ENCODE peak calls at places on chromosomes 16 and 17, in five cellular contexts. D is uterus, A is NB4, B is heart left ventricle, R is ovary. G is an unnamed sample.

GRCh38 chr16:68590201-68590994 is 51.3 kb downstream of the ZFP90 start:
- DNase-seq in D (peak; percentile 65), B (no peak), R (peak; percentile 86), A (peak; percentile 82), G (peak; percentile 72)

GRCh38 chr17:15349119-15349518 is 7.7 kb upstream of the TEKT3 start:
- DNase-seq in B (no peak), A (no peak), R (no peak), D (no peak), G (no peak)

GRCh38 chr16:90046971-90047713 is 27.9 kb upstream of the DBNDD1 start:
- DNase-seq in A (no peak), R (peak; percentile 93), D (peak; percentile 82), B (peak; percentile 74), G (peak; percentile 92)

GRCh38 chr16:30570621-30571443 is 682 bp downstream of the ZNF688 start:
- DNase-seq in B (no peak), R (peak; percentile 70), D (peak; percentile 56), A (no peak), G (peak; percentile 52)

GRCh38 chr17:29357821-29358232 is 32.3 kb upstream of the TAOK1 start:
- DNase-seq in D (no peak), B (no peak), R (no peak), A (peak; percentile 34), G (no peak)

GRCh38 chr17:61410555-61411089 is 11.0 kb downstream of the TBX2 start:
- DNase-seq in D (peak; percentile 85), B (peak; percentile 81), A (peak; percentile 73), R (peak; percentile 84), G (peak; percentile 83)

GRCh38 chr16:85347213-85347591 is 234.9 kb upstream of the CIBAR2 start:
- DNase-seq in R (no peak), D (no peak), A (peak; percentile 81), B (no peak), G (no peak)

GRCh38 chr16:9836118-9836736 is 346.0 kb downstream of the GRIN2A start:
- DNase-seq in D (no peak), R (peak; percentile 12), A (peak; percentile 22), B (no peak), G (no peak)

GRCh38 chr17:50632637-50633036 is 2.0 kb upstream of the ABCC3 start:
- DNase-seq in R (no peak), D (no peak), B (no peak), A (no peak), G (no peak)

GRCh38 chr16:81994485-81994884 is 16.8 kb downstream of the SDR42E1 start:
- DNase-seq in B (no peak), R (no peak), D (no peak), A (peak; percentile 18), G (no peak)

GRCh38 chr16:83098536-83098935 is 471.8 kb downstream of the CDH13 start:
- DNase-seq in A (no peak), D (no peak), B (no peak), R (no peak), G (no peak)

GRCh38 chr17:30922235-30922993 is 669 bp downstream of the ADAP2 start:
- DNase-seq in A (no peak), R (no peak), B (no peak), D (no peak), G (peak; percentile 47)

GRCh38 chr16:66400503-66401380 is 26.4 kb upstream of the BEAN1 start:
- DNase-seq in B (no peak), R (no peak), D (no peak), A (no peak), G (no peak)

GRCh38 chr17:57401556-57402488 is 145.5 kb downstream of the MSI2 start:
- DNase-seq in R (no peak), B (no peak), D (no peak), A (peak; percentile 44), G (no peak)

GRCh38 chr17:63946440-63947363 is 14.6 kb upstream of the CD79B start:
- DNase-seq in D (no peak), A (peak; percentile 66), R (no peak), B (peak; percentile 42), G (peak; percentile 55)

GRCh38 chr16:9113707-9114106 is 22.3 kb downstream of the HAPSTR1 start:
- DNase-seq in A (no peak), R (no peak), D (no peak), B (no peak), G (no peak)

GRCh38 chr17:4706121-4706520 is 2.2 kb upstream of the PELP1 start:
- DNase-seq in B (no peak), R (no peak), A (no peak), D (no peak), G (no peak)

GRCh38 chr17:11618861-11619566 is 20.7 kb downstream of the DNAH9 start:
- DNase-seq in B (peak; percentile 56), A (no peak), R (no peak), D (peak; percentile 28), G (no peak)

GRCh38 chr16:15464401-15465186 is 30.2 kb downstream of the BMERB1 start:
- DNase-seq in D (no peak), R (no peak), A (no peak), B (no peak), G (no peak)

GRCh38 chr17:68794636-68795503 is 160.3 kb downstream of the ABCA8 start:
- DNase-seq in A (no peak), B (no peak), D (no peak), R (no peak), G (no peak)

GRCh38 chr16:66248096-66248495 is 118.4 kb upstream of the CDH5 start:
- DNase-seq in B (peak; percentile 83), R (peak; percentile 87), D (peak; percentile 78), A (no peak), G (no peak)

GRCh38 chr17:82103588-82104451 is 5.8 kb upstream of the FASN start:
- DNase-seq in R (peak; percentile 79), D (peak; percentile 74), B (no peak), A (peak; percentile 11), G (peak; percentile 96)

GRCh38 chr17:36544049-36544319 is 735 bp upstream of the GGNBP2 start:
- DNase-seq in A (peak; percentile 83), R (no peak), B (peak; percentile 58), D (peak; percentile 32), G (peak; percentile 41)

GRCh38 chr16:71693168-71693567 is 31.3 kb downstream of the PHLPP2 start:
- DNase-seq in B (no peak), R (no peak), A (no peak), D (no peak), G (no peak)

GRCh38 chr16:80507538-80507937 is 33.3 kb upstream of the DYNLRB2 start:
- DNase-seq in A (no peak), R (no peak), B (peak; percentile 57), D (peak; percentile 25), G (no peak)

GRCh38 chr17:16215965-16216316 is 607 bp upstream of the NCOR1 start:
- DNase-seq in A (peak; percentile 96), B (no peak), R (no peak), D (no peak), G (no peak)

GRCh38 chr17:2395258-2396170 is 5.3 kb downstream of the MNT start:
- DNase-seq in D (no peak), B (peak; percentile 65), R (peak; percentile 59), A (peak; percentile 35), G (peak; percentile 59)

GRCh38 chr16:69187891-69188451 is 1.0 kb downstream of the SNTB2 start:
- DNase-seq in B (peak; percentile 41), R (peak; percentile 45), D (peak; percentile 44), A (peak; percentile 50), G (peak; percentile 40)

GRCh38 chr17:41919165-41919817 is 540 bp upstream of the ACLY start:
- DNase-seq in B (no peak), R (no peak), D (no peak), A (no peak), G (no peak)

GRCh38 chr17:55674107-55674506 is 48.6 kb downstream of the TMEM100 start:
- DNase-seq in D (no peak), A (peak; percentile 87), B (no peak), R (no peak), G (no peak)

GRCh38 chr17:4395111-4395478 is 28.6 kb upstream of the UBE2G1 start:
- DNase-seq in R (no peak), D (no peak), A (no peak), B (no peak), G (no peak)

GRCh38 chr17:58351710-58352017 is 337 bp downstream of the SUPT4H1 start:
- DNase-seq in D (no peak), B (no peak), A (peak; percentile 66), R (no peak), G (no peak)

GRCh38 chr17:31452561-31453110 is 61.2 kb downstream of the RAB11FIP4 start:
- DNase-seq in D (no peak), B (no peak), A (no peak), R (no peak), G (no peak)

DNA sequence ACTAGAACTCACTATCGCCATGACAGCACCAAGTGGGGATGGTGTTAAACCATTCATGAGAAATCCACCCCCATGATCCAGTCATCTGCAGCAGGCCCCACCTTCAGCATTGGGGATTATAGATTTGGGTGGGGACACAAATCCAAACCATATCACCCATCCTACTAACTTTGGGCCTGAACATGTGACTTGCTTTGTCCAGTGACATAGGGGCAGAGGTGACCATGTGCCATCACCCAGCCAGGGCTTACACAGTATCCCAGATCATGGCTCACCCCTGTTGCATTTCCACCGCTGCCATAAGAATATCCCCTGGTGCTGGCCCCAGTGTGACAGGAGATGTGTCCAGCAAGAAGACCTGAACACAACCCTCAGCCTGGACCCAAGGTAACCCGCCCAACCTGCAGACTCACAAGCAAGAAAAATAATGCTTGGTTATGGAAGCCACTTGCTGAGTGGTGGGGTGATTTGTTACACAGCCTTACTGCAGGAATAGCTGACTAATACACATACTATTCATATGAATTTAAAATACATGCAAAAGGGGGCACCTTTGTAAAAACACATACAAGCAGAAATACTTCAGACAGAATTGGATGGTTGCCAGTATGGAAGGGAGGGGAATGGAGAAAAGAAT is 130.9 kb downstream of the GSG1L start:
- DNase-seq in A (no peak), B (no peak), R (no peak), D (no peak), G (no peak)
- H3K4me3 ChIP-seq in A (no peak overlapping the region), B (no peak overlapping the region), R (no peak overlapping the region), D (no peak overlapping the region), G (no peak overlapping the region)

GRCh38 chr16:2009791-2010510 is at the start of gene ZNF598:
- DNase-seq in D (peak; percentile 83), A (peak; percentile 89), B (peak; percentile 87), R (peak; percentile 85), G (peak; percentile 89)
- TF ChIP-seq POLR2A in D (peak; percentile 66), A (peak; percentile 92), B (peak; percentile 92), R (peak; percentile 81), G (peak; percentile 93)

GRCh38 chr17:76263896-76264295 is 1.3 kb upstream of the UBALD2 start:
- DNase-seq in D (no peak), B (no peak), A (no peak), R (no peak), G (no peak)
- H3K4me3 ChIP-seq in D (no peak overlapping the region), B (no peak overlapping the region), A (no peak overlapping the region), R (no peak overlapping the region), G (no peak overlapping the region)

DNA sequence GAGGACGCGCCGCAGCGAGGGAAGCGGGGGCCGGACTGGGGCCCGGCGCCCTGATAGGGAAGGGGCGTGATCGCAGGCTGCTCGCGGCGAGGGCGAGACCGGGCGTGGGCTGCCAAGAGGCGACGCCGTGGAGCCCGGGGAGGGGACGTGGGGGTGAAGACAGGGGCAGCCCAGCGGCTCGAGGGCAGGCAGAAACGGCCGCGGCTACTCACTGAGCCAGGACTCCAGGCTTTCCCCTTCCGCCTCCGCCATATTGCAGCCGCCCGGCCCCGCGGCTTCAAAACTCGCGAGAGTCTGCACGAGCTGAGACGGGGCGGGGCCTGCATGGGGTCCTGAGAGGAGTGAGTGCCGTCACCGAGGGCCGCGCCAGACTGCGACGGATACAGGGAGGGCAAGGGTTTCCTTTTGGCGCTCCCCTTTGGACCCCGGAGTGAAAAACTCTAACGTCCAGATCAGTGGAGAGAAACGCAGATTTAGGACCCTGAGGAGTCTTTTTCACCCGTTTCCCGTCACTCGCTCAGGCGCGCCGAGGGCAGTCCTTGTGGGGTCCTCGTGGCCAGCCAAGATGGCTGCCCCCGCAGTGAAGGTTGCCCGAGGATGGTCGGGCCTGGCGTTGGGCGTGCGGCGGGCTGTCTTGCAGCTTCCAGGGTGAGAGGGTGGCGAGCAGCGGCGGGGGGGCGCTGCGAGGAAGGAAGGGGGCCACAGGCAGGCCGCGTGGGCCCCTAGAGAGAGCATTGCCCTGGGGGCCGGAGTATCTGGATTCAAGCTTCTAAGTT is at the start of the genes GGA3 and MRPS7:
- DNase-seq in R (peak; percentile 96), D (peak; percentile 95), B (peak; percentile 96), A (peak; percentile 93), G (peak; percentile 96)
- TF ChIP-seq POLR2A in R (peak; percentile 52), D (peak; percentile 59), B (peak; percentile 81), A (peak; percentile 71), G (peak; percentile 70)